ENCODE peak calls at places on chromosomes 16 and 17, in five cellular contexts. Q, B, R, Z and T are unnamed samples.

GRCh38 chr17:79315282-79316106 is 240.9 kb downstream of the ENGASE start:
- DNase-seq in Q (no peak), B (no peak), R (no peak), Z (no peak), T (no peak)

GRCh38 chr16:70433456-70434103 is 5.3 kb downstream of the ST3GAL2 start:
- DNase-seq in Q (no peak), B (no peak), R (peak), Z (no peak), T (peak)

GRCh38 chr16:82119405-82119804 is 50.6 kb downstream of the MPHOSPH6 start:
- DNase-seq in Q (no peak), B (no peak), R (no peak), Z (no peak), T (no peak)

GRCh38 chr16:3954411-3954921 is 74.0 kb upstream of the CREBBP start:
- DNase-seq in Q (no peak), B (no peak), R (peak), Z (no peak), T (no peak)

GRCh38 chr17:65055708-65056638 is 567 bp downstream of the GNA13 start:
- DNase-seq in Q (peak), B (peak), R (peak), Z (peak), T (no peak)

GRCh38 chr17:163514-164103 is 17.8 kb downstream of the DOC2B start:
- DNase-seq in Q (no peak), B (no peak), R (no peak), Z (no peak), T (no peak)

GRCh38 chr17:77382966-77383612 is 242.3 kb downstream of the SEC14L1 start:
- DNase-seq in Q (no peak), B (no peak), R (peak), Z (no peak), T (no peak)

GRCh38 chr16:9138021-9138680 is 46.7 kb downstream of the HAPSTR1 start:
- DNase-seq in Q (no peak), B (no peak), R (no peak), Z (no peak), T (no peak)

GRCh38 chr16:24977673-24978065 is 37.5 kb downstream of the ARHGAP17 start:
- DNase-seq in Q (no peak), B (no peak), R (peak), Z (no peak), T (peak)

GRCh38 chr17:81249233-81250040 is 10.3 kb downstream of the NDUFAF8 start:
- DNase-seq in Q (no peak), B (no peak), R (peak), Z (no peak), T (no peak)

GRCh38 chr16:19115148-19116021 is 1.6 kb downstream of the ITPRIPL2 start:
- DNase-seq in Q (no peak), B (no peak), R (no peak), Z (no peak), T (no peak)

GRCh38 chr17:69447726-69448125 is 33.2 kb downstream of the MAP2K6 start:
- DNase-seq in Q (no peak), B (no peak), R (no peak), Z (no peak), T (no peak)

GRCh38 chr16:73025506-73026131 is 22.3 kb downstream of the ZFHX3 start:
- DNase-seq in Q (no peak), B (no peak), R (peak), Z (no peak), T (no peak)

GRCh38 chr17:50630524-50631194 is 4.0 kb upstream of the ABCC3 start:
- DNase-seq in Q (peak), B (peak), R (peak), Z (peak), T (no peak)

GRCh38 chr17:73566905-73567782 is 77.1 kb downstream of the SDK2 start:
- DNase-seq in Q (no peak), B (peak), R (no peak), Z (no peak), T (no peak)

GRCh38 chr17:6775871-6776405 is at the start of gene FBXO39:
- DNase-seq in Q (no peak), B (no peak), R (no peak), Z (no peak), T (no peak)

GRCh38 chr17:35432176-35433074 is at the start of gene SLFN12:
- DNase-seq in Q (no peak), B (peak), R (peak), Z (peak), T (peak)

GRCh38 chr17:49887086-49887743 is 39.3 kb upstream of the TAC4 start:
- DNase-seq in Q (no peak), B (no peak), R (peak), Z (no peak), T (no peak)

GRCh38 chr17:57663326-57664070 is 81.6 kb downstream of the CCDC182 start:
- DNase-seq in Q (no peak), B (no peak), R (peak), Z (no peak), T (no peak)

GRCh38 chr17:39632153-39632941 is 4.6 kb upstream of the STARD3 start:
- DNase-seq in Q (no peak), B (no peak), R (no peak), Z (no peak), T (no peak)

GRCh38 chr16:67733734-67734470 is 14.8 kb upstream of the GFOD2 start:
- DNase-seq in Q (no peak), B (no peak), R (no peak), Z (no peak), T (no peak)

GRCh38 chr17:72922223-72922622 is 170.3 kb downstream of the SLC39A11 start:
- DNase-seq in Q (no peak), B (no peak), R (no peak), Z (no peak), T (no peak)

GRCh38 chr17:76537578-76538280 is at the start of gene CYGB:
- DNase-seq in Q (no peak), B (no peak), R (no peak), Z (no peak), T (no peak)

GRCh38 chr17:28341516-28341915 is 6.0 kb downstream of the TNFAIP1 start:
- DNase-seq in Q (no peak), B (no peak), R (no peak), Z (no peak), T (no peak)

GRCh38 chr16:48383877-48384304 is 1.3 kb downstream of the SIAH1 start:
- DNase-seq in Q (no peak), B (no peak), R (no peak), Z (no peak), T (no peak)

GRCh38 chr16:54291107-54291980 is 4.8 kb upstream of the IRX3 start:
- DNase-seq in Q (no peak), B (no peak), R (no peak), Z (no peak), T (no peak)

GRCh38 chr16:2042666-2043295 is 4.9 kb downstream of the NTHL1 start:
- DNase-seq in Q (no peak), B (no peak), R (no peak), Z (no peak), T (no peak)

GRCh38 chr17:61597606-61598005 is 6.6 kb upstream of the NACA2 start:
- DNase-seq in Q (no peak), B (no peak), R (no peak), Z (no peak), T (no peak)

GRCh38 chr16:17408955-17409441 is 61.8 kb downstream of the XYLT1 start:
- DNase-seq in Q (no peak), B (no peak), R (no peak), Z (no peak), T (no peak)

GRCh38 chr16:89187337-89188063 is 12.8 kb downstream of the SLC22A31 start:
- DNase-seq in Q (no peak), B (peak), R (peak), Z (no peak), T (no peak)

GRCh38 chr17:38922538-38923291 is 2.7 kb upstream of the LASP1NB start:
- DNase-seq in Q (no peak), B (no peak), R (peak), Z (no peak), T (no peak)